ENCODE peak calls at places on chromosomes 11 and 22, in eight cellular contexts. S is CD4-positive, alpha-beta memory T cell; G is colonic mucosa; C is vagina; Q is endodermal cell; A is RWPE2; H is pancreas; R is PC-3. U is an unnamed sample.

GRCh38 chr11:107757661-107758060 is 45.8 kb upstream of the SLN start:
- DNase-seq in Q (peak), S (no peak), R (peak), H (no peak), A (no peak), C (no peak), G (no peak), U (no peak)

GRCh38 chr22:45290410-45290936 is 5.7 kb downstream of the UPK3A start:
- DNase-seq in H (no peak), A (no peak), Q (peak), C (no peak), G (peak), R (peak), S (no peak), U (no peak)

GRCh38 chr22:28232231-28232630 is 313.2 kb upstream of the PITPNB start:
- DNase-seq in H (no peak), R (no peak), C (no peak), S (no peak), Q (no peak), G (no peak), A (no peak), U (no peak)

GRCh38 chr11:119101759-119102423 is at the start of gene DPAGT1:
- DNase-seq in C (no peak), Q (peak), G (peak), R (peak), S (peak), H (peak), A (peak), U (peak)

GRCh38 chr22:47781024-47781423 is 1018.6 kb downstream of the TBC1D22A start:
- DNase-seq in S (no peak), R (no peak), A (no peak), Q (no peak), G (no peak), H (no peak), C (no peak), U (no peak)

GRCh38 chr11:107998761-107999160 is 9.9 kb upstream of the CUL5 start:
- DNase-seq in C (no peak), A (no peak), Q (no peak), R (no peak), G (no peak), H (no peak), S (no peak), U (no peak)

GRCh38 chr11:107689317-107690202 is 22.3 kb downstream of the SLN start:
- DNase-seq in R (peak), Q (peak), H (peak), S (peak), A (no peak), C (no peak), G (peak), U (no peak)

GRCh38 chr22:43501951-43502874 is 90.4 kb downstream of the MPPED1 start:
- DNase-seq in R (no peak), Q (no peak), A (no peak), H (no peak), C (no peak), G (no peak), S (no peak), U (no peak)

GRCh38 chr11:62508336-62509058 is 38.1 kb downstream of the AHNAK start:
- DNase-seq in G (peak), H (peak), R (peak), A (no peak), S (no peak), C (no peak), Q (peak), U (peak)

GRCh38 chr11:19714387-19715363 is 2.0 kb downstream of the NAV2 start:
- DNase-seq in C (no peak), H (peak), G (no peak), S (peak), A (no peak), R (peak), Q (peak), U (no peak)

GRCh38 chr11:121652982-121653381 is 200.2 kb upstream of the SORL1-AS1 start:
- DNase-seq in S (no peak), G (no peak), C (no peak), Q (no peak), H (no peak), R (peak), A (no peak), U (no peak)

GRCh38 chr11:59206635-59207034 is 6.1 kb downstream of the MPEG1 start:
- DNase-seq in G (peak), Q (peak), R (peak), A (no peak), C (no peak), H (no peak), S (no peak), U (peak)

GRCh38 chr11:34499719-34500505 is 13.7 kb downstream of the ELF5 start:
- DNase-seq in R (no peak), A (no peak), G (no peak), Q (no peak), C (no peak), H (no peak), S (no peak), U (no peak)

GRCh38 chr11:35458846-35459245 is 39.5 kb upstream of the SLC1A2 start:
- DNase-seq in A (no peak), C (no peak), G (no peak), H (no peak), S (no peak), R (no peak), Q (no peak), U (no peak)

GRCh38 chr11:66546368-66546965 is at the start of gene ACTN3:
- DNase-seq in C (no peak), H (no peak), G (peak), S (no peak), Q (peak), R (no peak), A (no peak), U (no peak)

GRCh38 chr11:12075822-12076821 is 34.3 kb upstream of the MICAL2 start:
- DNase-seq in G (no peak), A (peak), Q (no peak), S (no peak), C (no peak), R (peak), H (no peak), U (peak)

GRCh38 chr11:35420371-35420770 is 1.0 kb upstream of the SLC1A2 start:
- DNase-seq in S (no peak), Q (peak), C (no peak), R (no peak), A (no peak), H (no peak), G (no peak), U (no peak)

GRCh38 chr22:36644333-36644757 is 59.2 kb downstream of the CACNG2 start:
- DNase-seq in G (peak), Q (peak), C (no peak), A (no peak), R (peak), S (peak), H (peak), U (peak)

GRCh38 chr22:47163876-47164513 is 401.5 kb downstream of the TBC1D22A start:
- DNase-seq in G (no peak), A (no peak), Q (peak), H (no peak), C (no peak), R (no peak), S (no peak), U (no peak)

GRCh38 chr11:70501026-70501901 is 102.9 kb downstream of the CTTN start:
- DNase-seq in A (peak), C (no peak), Q (no peak), S (no peak), H (no peak), G (no peak), R (no peak), U (no peak)

GRCh38 chr22:42608481-42609361 is 6.0 kb downstream of the POLDIP3 start:
- DNase-seq in A (no peak), H (no peak), G (no peak), C (no peak), Q (no peak), R (peak), S (no peak), U (peak)

GRCh38 chr11:22666320-22666699 is at the start of gene GAS2:
- DNase-seq in C (no peak), H (peak), S (no peak), R (no peak), A (no peak), Q (no peak), G (no peak), U (no peak)

GRCh38 chr22:45603631-45604030 is 68.0 kb upstream of the ATXN10 start:
- DNase-seq in R (no peak), G (no peak), A (no peak), Q (no peak), H (no peak), C (no peak), S (no peak), U (no peak)

GRCh38 chr22:48277868-48278581 is 1515.6 kb downstream of the TBC1D22A start:
- DNase-seq in A (no peak), C (no peak), S (no peak), H (no peak), G (peak), Q (no peak), R (no peak), U (no peak)

GRCh38 chr11:108768370-108768769 is 103.5 kb downstream of the DDX10 start:
- DNase-seq in A (no peak), G (no peak), Q (no peak), H (no peak), R (no peak), C (no peak), S (no peak), U (no peak)

GRCh38 chr22:46077669-46078099 is 72.6 kb upstream of the PPARA start:
- DNase-seq in C (no peak), S (no peak), A (no peak), R (no peak), H (no peak), G (no peak), Q (no peak), U (no peak)

GRCh38 chr11:68150029-68150428 is 28.8 kb upstream of the CHKA start:
- DNase-seq in R (peak), S (no peak), H (peak), Q (no peak), G (no peak), C (no peak), A (no peak), U (peak)

GRCh38 chr11:111977141-111978027 is 40.2 kb downstream of the DIXDC1 start:
- DNase-seq in A (no peak), R (peak), G (peak), C (no peak), H (peak), Q (peak), S (peak), U (peak)

GRCh38 chr11:112725636-112726035 is 235.6 kb upstream of the NCAM1 start:
- DNase-seq in C (peak), Q (no peak), A (no peak), H (no peak), G (no peak), S (no peak), R (no peak), U (no peak)

GRCh38 chr11:43644626-43645299 is 35.8 kb upstream of the HSD17B12 start:
- DNase-seq in H (no peak), S (no peak), C (no peak), A (no peak), Q (no peak), R (peak), G (no peak), U (no peak)
- H3K27ac ChIP-seq in H (no peak), S (peak), C (peak), A (no peak), Q (no peak), R (peak), G (no peak), U (peak)

GRCh38 chr11:44241851-44242250 is 68.1 kb downstream of the ALX4 start:
- DNase-seq in C (no peak), Q (no peak), G (no peak), R (no peak), S (no peak), H (no peak), A (no peak), U (no peak)
- H3K27ac ChIP-seq in C (no peak), Q (no peak), G (no peak), R (no peak), S (no peak), H (no peak), A (no peak), U (no peak)

DNA sequence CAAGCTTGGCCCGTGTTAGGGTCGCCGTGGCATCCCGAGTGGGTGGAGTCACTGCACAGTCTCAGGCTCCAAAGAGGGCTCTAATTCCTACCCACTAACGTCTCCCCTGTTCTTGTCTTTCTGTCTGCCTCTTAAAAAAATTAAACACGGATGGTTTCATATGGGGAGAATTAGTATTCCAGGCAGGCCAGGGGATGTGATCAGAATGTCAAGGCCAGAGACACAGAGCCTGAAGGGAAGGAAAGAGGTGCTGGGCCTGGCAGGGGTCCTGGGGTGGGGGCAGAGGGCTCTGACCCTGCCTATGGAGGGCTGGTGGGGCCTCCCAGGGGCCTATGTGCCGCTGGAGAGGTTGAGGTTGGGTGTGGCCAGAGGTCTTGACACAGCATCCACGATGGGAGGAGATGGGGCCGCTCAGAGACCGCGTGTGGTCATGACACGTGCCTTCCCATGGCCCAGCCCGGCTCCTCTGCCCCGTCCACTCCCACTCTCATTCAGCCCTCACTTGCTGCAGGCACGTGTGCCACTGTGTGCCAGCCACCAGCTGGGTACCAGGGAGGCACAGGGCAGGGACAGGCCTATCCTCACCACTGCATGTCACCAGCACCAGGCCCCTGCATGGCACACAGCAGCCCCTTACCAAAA is 56.5 kb downstream of the FLRT1 start:
- DNase-seq in C (no peak), H (no peak), S (no peak), Q (no peak), A (no peak), G (no peak), R (no peak), U (no peak)
- H3K27ac ChIP-seq in C (no peak), H (no peak), S (no peak), Q (no peak), A (no peak), G (no peak), R (no peak), U (no peak)

DNA sequence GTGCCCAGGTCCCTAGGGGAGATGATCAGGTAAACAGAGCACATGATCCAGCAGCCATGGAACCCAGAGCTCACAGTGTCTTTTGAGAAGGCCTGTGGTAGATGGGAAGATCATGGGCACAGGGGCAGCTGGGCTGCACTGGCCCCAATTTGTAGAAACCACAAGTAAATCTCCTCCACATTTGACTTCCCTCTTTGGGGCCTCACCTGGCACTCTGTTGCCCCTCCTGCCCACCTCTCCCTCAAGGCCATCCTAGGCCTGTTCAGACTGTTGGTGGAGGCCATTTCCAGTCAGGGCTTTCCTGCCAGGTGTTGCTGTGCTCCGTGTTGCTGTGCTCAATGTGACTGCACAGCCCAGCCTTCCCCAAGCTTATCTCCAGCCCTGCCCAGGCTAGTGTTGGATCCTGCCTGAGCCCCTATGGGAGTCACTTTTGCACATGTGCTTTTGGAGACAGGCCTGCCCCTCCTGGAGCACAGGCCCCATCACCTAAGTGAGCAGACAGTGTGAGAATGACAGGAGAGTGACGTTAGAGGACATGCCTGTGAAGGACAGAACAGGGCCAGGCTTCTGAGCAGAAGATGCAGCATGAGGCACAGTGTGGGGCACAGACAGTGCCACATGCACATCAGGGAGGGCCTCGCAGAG is 36.7 kb upstream of the SUSD2 start:
- DNase-seq in C (no peak), A (no peak), H (no peak), Q (no peak), S (no peak), R (no peak), G (no peak), U (no peak)
- H3K27ac ChIP-seq in C (peak), A (no peak), H (peak), Q (no peak), S (no peak), R (no peak), G (no peak), U (no peak)

GRCh38 chr11:10287140-10287539 is 6.9 kb downstream of the SBF2 start:
- DNase-seq in H (no peak), G (no peak), A (no peak), S (no peak), R (no peak), C (no peak), Q (no peak), U (no peak)
- H3K27ac ChIP-seq in H (no peak), G (no peak), A (no peak), S (no peak), R (no peak), C (no peak), Q (no peak), U (no peak)

GRCh38 chr11:47541070-47541469 is 11.9 kb downstream of the CELF1 start:
- DNase-seq in H (no peak), G (no peak), S (no peak), Q (no peak), R (no peak), C (no peak), A (no peak), U (no peak)
- H3K27ac ChIP-seq in H (no peak), G (no peak), S (no peak), Q (no peak), R (peak), C (no peak), A (peak), U (peak)

DNA sequence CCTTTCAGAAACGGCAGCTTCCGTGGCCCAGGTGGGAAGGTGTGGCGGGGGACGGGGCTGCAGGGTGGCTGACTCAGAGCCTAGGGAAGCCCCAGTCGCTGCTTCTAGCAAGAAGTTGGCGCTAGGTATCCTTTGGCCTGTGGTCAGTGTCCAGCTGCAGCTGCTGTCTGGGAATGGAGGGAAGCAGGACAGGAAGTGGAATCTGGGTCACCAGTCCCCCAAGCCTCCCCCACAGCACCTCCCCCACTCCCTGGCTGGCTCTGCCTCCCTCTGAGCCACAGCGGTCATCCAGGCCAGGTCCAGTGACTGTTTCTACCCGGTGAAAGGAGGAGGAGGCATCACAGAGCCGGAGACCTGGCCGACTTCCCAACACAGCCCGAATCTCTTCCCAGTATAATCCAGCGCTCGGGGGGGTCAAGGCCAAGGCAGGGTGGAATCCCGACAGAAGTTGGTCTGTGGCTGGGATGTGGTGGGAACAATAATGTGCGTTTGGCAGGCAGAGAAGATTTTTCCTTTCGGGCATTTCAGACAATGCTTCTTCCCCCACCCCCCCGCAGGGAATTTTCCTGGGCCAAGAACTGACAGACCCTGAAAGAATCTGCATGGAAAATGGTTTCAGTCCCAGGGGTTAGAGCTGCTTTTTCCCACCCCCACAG is 45.1 kb downstream of the C11orf96 start:
- DNase-seq in G (peak), C (no peak), A (no peak), S (no peak), H (peak), R (peak), Q (no peak), U (no peak)
- H3K27ac ChIP-seq in G (peak), C (peak), A (no peak), S (no peak), H (no peak), R (no peak), Q (no peak), U (no peak)

DNA sequence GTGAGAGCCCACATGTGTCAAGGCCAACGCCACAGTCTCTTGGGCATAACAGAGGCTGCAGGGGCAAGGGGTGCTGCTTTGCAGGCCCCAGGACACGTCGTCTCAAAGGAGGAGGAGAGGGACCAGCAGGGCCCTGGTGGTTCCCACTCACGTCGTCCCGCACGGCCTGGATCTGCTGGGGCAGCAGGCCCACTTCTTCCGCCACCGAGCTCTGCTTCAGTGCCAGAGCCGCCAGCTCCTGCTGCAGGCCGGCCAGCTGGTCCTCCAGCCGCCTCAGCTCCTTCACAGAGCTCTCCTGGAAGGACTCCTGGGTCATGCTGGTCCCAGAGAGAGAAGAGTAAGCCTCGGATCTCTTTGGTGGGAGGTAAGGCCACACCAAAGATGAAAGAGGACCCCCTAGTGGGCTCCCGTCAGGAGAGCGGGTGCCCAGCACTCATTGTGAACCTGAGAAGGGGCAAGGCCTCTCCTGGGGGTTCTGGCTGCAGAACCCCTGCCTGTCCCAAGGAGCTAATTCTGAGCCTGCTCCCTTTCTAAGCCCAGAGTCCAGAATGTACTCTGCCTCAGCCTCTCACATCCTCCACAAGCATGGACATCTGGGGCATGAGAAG is 15.6 kb downstream of the SUN2 start:
- DNase-seq in H (no peak), C (no peak), S (no peak), A (no peak), Q (no peak), R (no peak), G (no peak), U (no peak)
- H3K27ac ChIP-seq in H (no peak), C (no peak), S (no peak), A (no peak), Q (no peak), R (no peak), G (no peak), U (no peak)

U was measured in foreskin keratinocyte.